ENCODE peak calls at places on chromosomes 4 and X, in four cellular contexts. One of them, this sample, is unnamed. For H3K27me3, the result is how much of the 10 kb centered on the place peaks cover.

GRCh38 chr4:161522031-161522430 is 641.8 kb downstream of the FSTL5 start:
- DNase-seq in left ventricle myocardium inferior: no peak
- DNase-seq in HCT116: no peak
- DNase-seq in pancreas: no peak
- DNase-seq in this sample: no peak

GRCh38 chr4:7845493-7846124 is 94.1 kb downstream of the AFAP1 start:
- DNase-seq in pancreas: no peak
- DNase-seq in left ventricle myocardium inferior: no peak
- DNase-seq in HCT116: no peak
- DNase-seq in this sample: no peak

GRCh38 chr4:7108046-7108625 is 40.3 kb upstream of the GRPEL1 start:
- DNase-seq in pancreas: no peak
- DNase-seq in HCT116: no peak
- DNase-seq in left ventricle myocardium inferior: no peak
- DNase-seq in this sample: no peak

GRCh38 chr4:36493240-36493639 is 211.8 kb downstream of the DTHD1 start:
- DNase-seq in left ventricle myocardium inferior: no peak
- DNase-seq in pancreas: no peak
- DNase-seq in HCT116: no peak
- DNase-seq in this sample: no peak

GRCh38 chrX:45986971-45987370 is 558.2 kb downstream of the ZNF674 start:
- DNase-seq in left ventricle myocardium inferior: no peak
- DNase-seq in pancreas: no peak
- DNase-seq in HCT116: no peak
- DNase-seq in this sample: no peak

GRCh38 chrX:43940811-43941210 is 32.4 kb downstream of the NDP start:
- DNase-seq in HCT116: no peak
- DNase-seq in pancreas: no peak
- DNase-seq in left ventricle myocardium inferior: no peak
- DNase-seq in this sample: no peak

GRCh38 chr4:93199492-93199891 is 629.1 kb upstream of the ATOH1 start:
- DNase-seq in left ventricle myocardium inferior: no peak
- DNase-seq in HCT116: peak
- DNase-seq in pancreas: no peak
- DNase-seq in this sample: no peak

GRCh38 chrX:53263597-53264094 is 17.7 kb downstream of the IQSEC2 start:
- DNase-seq in left ventricle myocardium inferior: no peak
- DNase-seq in HCT116: peak
- DNase-seq in pancreas: no peak
- DNase-seq in this sample: no peak

GRCh38 chrX:23952984-23953907 is 45.4 kb downstream of the CXorf58 start:
- DNase-seq in HCT116: no peak
- DNase-seq in pancreas: no peak
- DNase-seq in left ventricle myocardium inferior: no peak
- DNase-seq in this sample: no peak

GRCh38 chr4:66178901-66179300 is 508.6 kb upstream of the EPHA5 start:
- DNase-seq in HCT116: no peak
- DNase-seq in pancreas: no peak
- DNase-seq in left ventricle myocardium inferior: no peak
- DNase-seq in this sample: no peak

GRCh38 chr4:151415978-151416377 is 7.0 kb downstream of the FHIP1A start:
- DNase-seq in left ventricle myocardium inferior: no peak
- DNase-seq in HCT116: no peak
- DNase-seq in pancreas: no peak
- DNase-seq in this sample: no peak

GRCh38 chr4:15427715-15428114 is at the start of gene C1QTNF7:
- DNase-seq in left ventricle myocardium inferior: no peak
- DNase-seq in pancreas: no peak
- DNase-seq in HCT116: no peak
- DNase-seq in this sample: no peak

GRCh38 chrX:17441965-17442364 is 67.0 kb downstream of the NHS start:
- DNase-seq in pancreas: no peak
- DNase-seq in HCT116: no peak
- DNase-seq in left ventricle myocardium inferior: no peak
- DNase-seq in this sample: no peak

GRCh38 chrX:153411255-153411987 is at the start of gene ZFP92:
- DNase-seq in pancreas: no peak
- DNase-seq in HCT116: no peak
- DNase-seq in left ventricle myocardium inferior: peak
- DNase-seq in this sample: peak

GRCh38 chr4:120156115-120156718 is 89.6 kb upstream of the MAD2L1 start:
- DNase-seq in HCT116: peak
- DNase-seq in left ventricle myocardium inferior: no peak
- DNase-seq in pancreas: no peak
- DNase-seq in this sample: no peak

GRCh38 chr4:97504713-97505112 is 638.6 kb downstream of the STPG2 start:
- DNase-seq in left ventricle myocardium inferior: no peak
- DNase-seq in HCT116: no peak
- DNase-seq in pancreas: no peak
- DNase-seq in this sample: no peak

GRCh38 chr4:15457401-15458201 is 12.1 kb upstream of the CC2D2A start:
- DNase-seq in left ventricle myocardium inferior: no peak
- DNase-seq in pancreas: no peak
- DNase-seq in HCT116: no peak
- DNase-seq in this sample: no peak

GRCh38 chrX:77918568-77918967 is 8.1 kb downstream of the ATP7A start:
- DNase-seq in HCT116: no peak
- DNase-seq in pancreas: no peak
- DNase-seq in left ventricle myocardium inferior: no peak
- DNase-seq in this sample: no peak

GRCh38 chr4:110622841-110623709 is at the start of gene PITX2:
- DNase-seq in left ventricle myocardium inferior: peak
- DNase-seq in pancreas: peak
- DNase-seq in HCT116: peak
- DNase-seq in this sample: no peak

GRCh38 chrX:11100281-11101035 is 10.7 kb upstream of the HCCS start:
- DNase-seq in pancreas: no peak
- DNase-seq in HCT116: no peak
- DNase-seq in left ventricle myocardium inferior: no peak
- DNase-seq in this sample: no peak

GRCh38 chr4:87219648-87220093 is 747 bp downstream of the KLHL8 start:
- DNase-seq in pancreas: peak
- DNase-seq in left ventricle myocardium inferior: peak
- DNase-seq in HCT116: no peak
- DNase-seq in this sample: peak

GRCh38 chr4:188439641-188440311 is 300.5 kb downstream of the TRIML1 start:
- DNase-seq in pancreas: peak
- DNase-seq in HCT116: no peak
- DNase-seq in left ventricle myocardium inferior: peak
- DNase-seq in this sample: no peak

GRCh38 chr4:94472056-94472826 is 20.5 kb downstream of the PDLIM5 start:
- DNase-seq in left ventricle myocardium inferior: no peak
- DNase-seq in HCT116: no peak
- DNase-seq in pancreas: no peak
- DNase-seq in this sample: no peak

GRCh38 chrX:17635231-17635630 is 102.1 kb upstream of the SCML1 start:
- DNase-seq in left ventricle myocardium inferior: no peak
- DNase-seq in pancreas: no peak
- DNase-seq in HCT116: no peak
- DNase-seq in this sample: no peak

GRCh38 chrX:69165116-69165651 is at the start of gene PJA1:
- DNase-seq in pancreas: peak
- DNase-seq in HCT116: no peak
- DNase-seq in left ventricle myocardium inferior: peak
- DNase-seq in this sample: peak

GRCh38 chr4:2041234-2042130 is 17.6 kb upstream of the NAT8L start:
- DNase-seq in left ventricle myocardium inferior: peak
- DNase-seq in HCT116: peak
- DNase-seq in pancreas: peak
- DNase-seq in this sample: peak

GRCh38 chrX:37679888-37680287 is 5.7 kb upstream of the XK start:
- DNase-seq in HCT116: no peak
- DNase-seq in pancreas: no peak
- DNase-seq in left ventricle myocardium inferior: no peak
- DNase-seq in this sample: no peak
- H3K27me3 ChIP-seq in HCT116: under half
- H3K27me3 ChIP-seq in pancreas: under half
- H3K27me3 ChIP-seq in left ventricle myocardium inferior: under half
- H3K27me3 ChIP-seq in this sample: under half

GRCh38 chrX:70422886-70423336 is at the start of gene GDPD2:
- DNase-seq in pancreas: no peak
- DNase-seq in HCT116: no peak
- DNase-seq in left ventricle myocardium inferior: no peak
- DNase-seq in this sample: no peak
- TF ChIP-seq CTCF in pancreas: no peak
- TF ChIP-seq CTCF in HCT116: peak
- TF ChIP-seq CTCF in left ventricle myocardium inferior: peak
- TF ChIP-seq CTCF in this sample: no peak

GRCh38 chrX:154802838-154803410 is 2.4 kb downstream of the MPP1 start:
- DNase-seq in HCT116: no peak
- DNase-seq in pancreas: no peak
- DNase-seq in left ventricle myocardium inferior: no peak
- DNase-seq in this sample: no peak

GRCh38 chrX:154800508-154801207 is 4.6 kb downstream of the MPP1 start:
- DNase-seq in pancreas: no peak
- DNase-seq in left ventricle myocardium inferior: no peak
- DNase-seq in HCT116: no peak
- DNase-seq in this sample: no peak

GRCh38 chrX:154804564-154804956 is 725 bp downstream of the MPP1 start:
- DNase-seq in HCT116: no peak
- DNase-seq in pancreas: no peak
- DNase-seq in left ventricle myocardium inferior: no peak
- DNase-seq in this sample: no peak

GRCh38 chrX:154797006-154797405 is 8.3 kb downstream of the MPP1 start:
- DNase-seq in HCT116: no peak
- DNase-seq in pancreas: no peak
- DNase-seq in left ventricle myocardium inferior: no peak
- DNase-seq in this sample: no peak

GRCh38 chrX:154799554-154800348 is 5.5 kb downstream of the MPP1 start:
- DNase-seq in left ventricle myocardium inferior: no peak
- DNase-seq in pancreas: peak
- DNase-seq in HCT116: no peak
- DNase-seq in this sample: no peak
- H3K27me3 ChIP-seq in left ventricle myocardium inferior: under half
- H3K27me3 ChIP-seq in pancreas: under half
- H3K27me3 ChIP-seq in HCT116: under half
- H3K27me3 ChIP-seq in this sample: under half

DNA sequence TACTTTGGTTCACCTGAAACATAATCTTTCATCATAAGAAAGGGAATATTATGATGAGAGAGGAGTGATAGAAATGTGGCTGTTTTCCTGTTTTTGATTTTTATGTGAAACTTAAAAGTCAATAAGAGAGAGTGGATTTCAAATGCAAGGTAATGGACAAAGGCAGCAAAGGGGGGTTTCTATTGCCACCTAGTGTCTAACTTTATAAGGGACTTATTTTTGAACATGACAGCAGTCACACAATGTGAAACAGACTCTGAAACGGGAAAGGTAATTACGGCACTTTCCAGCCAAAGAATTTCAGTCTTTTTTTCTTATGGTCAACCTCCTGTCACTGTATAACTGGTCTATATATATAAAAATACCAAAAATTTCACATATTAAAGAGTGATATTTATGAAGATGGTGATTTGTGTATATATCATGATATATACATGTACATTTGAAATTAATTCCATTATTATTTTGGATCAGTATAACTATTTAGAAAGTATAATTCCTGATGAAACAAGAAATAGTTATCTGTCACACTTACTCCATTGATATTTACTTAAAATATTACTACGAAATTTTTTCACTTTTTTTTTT is 127.1 kb downstream of the FBXO8 start:
- DNase-seq in left ventricle myocardium inferior: no peak
- DNase-seq in HCT116: peak
- DNase-seq in pancreas: no peak
- DNase-seq in this sample: no peak
- TF ChIP-seq CTCF in left ventricle myocardium inferior: peak
- TF ChIP-seq CTCF in HCT116: peak
- TF ChIP-seq CTCF in pancreas: no peak
- TF ChIP-seq CTCF in this sample: peak

GRCh38 chr4:39657465-39657864 is 18.8 kb upstream of the SMIM14 start:
- DNase-seq in left ventricle myocardium inferior: no peak
- DNase-seq in pancreas: no peak
- DNase-seq in HCT116: no peak
- DNase-seq in this sample: no peak
- H3K27me3 ChIP-seq in left ventricle myocardium inferior: under half
- H3K27me3 ChIP-seq in pancreas: under half
- H3K27me3 ChIP-seq in HCT116: under half
- H3K27me3 ChIP-seq in this sample: under half